ENCODE peak calls at places on chromosomes 6 and 20, in seven cellular contexts. B, W, N, S, R, I and O are unnamed samples.
A peak's percentile ranks its signal among the peaks of the same experiment; 100 is the strongest.

GRCh38 chr6:20664250-20664649 is 130.0 kb downstream of the CDKAL1 start:
- DNase-seq in B (no peak), W (no peak), N (no peak), S (no peak), R (no peak), I (no peak), O (no peak)

GRCh38 chr20:40811660-40812414 is 122.8 kb upstream of the MAFB start:
- DNase-seq in B (no peak), W (no peak), N (no peak), S (no peak), R (no peak), I (no peak), O (peak; percentile 27)

GRCh38 chr20:6976535-6976934 is 209.0 kb downstream of the BMP2 start:
- DNase-seq in B (peak; percentile 25), W (no peak), N (no peak), S (no peak), R (no peak), I (no peak), O (no peak)

GRCh38 chr6:133502451-133503259 is 261.5 kb downstream of the EYA4 start:
- DNase-seq in B (peak; percentile 49), W (no peak), N (no peak), S (no peak), R (no peak), I (peak; percentile 96), O (no peak)

GRCh38 chr6:13523826-13524622 is 36.6 kb upstream of the GFOD1 start:
- DNase-seq in B (no peak), W (no peak), N (no peak), S (no peak), R (no peak), I (no peak), O (no peak)

GRCh38 chr20:57124800-57125399 is 141.5 kb downstream of the BMP7 start:
- DNase-seq in B (peak; percentile 26), W (no peak), N (no peak), S (no peak), R (no peak), I (peak; percentile 4), O (no peak)

GRCh38 chr6:34305982-34306702 is 57.3 kb upstream of the SMIM29 start:
- DNase-seq in B (no peak), W (no peak), N (no peak), S (peak; percentile 28), R (no peak), I (peak; percentile 29), O (no peak)

GRCh38 chr20:10857362-10858070 is 183.7 kb upstream of the JAG1 start:
- DNase-seq in B (peak; percentile 12), W (peak; percentile 59), N (no peak), S (no peak), R (no peak), I (peak; percentile 83), O (no peak)

GRCh38 chr6:66751630-66752029 is 1044.6 kb upstream of the EYS start:
- DNase-seq in B (no peak), W (no peak), N (no peak), S (no peak), R (no peak), I (no peak), O (no peak)

GRCh38 chr6:148269386-148269785 is 73.3 kb upstream of the SASH1 start:
- DNase-seq in B (no peak), W (no peak), N (no peak), S (no peak), R (no peak), I (no peak), O (no peak)

GRCh38 chr6:148972481-148972880 is 225.7 kb downstream of the UST start:
- DNase-seq in B (peak; percentile 93), W (peak; percentile 85), N (no peak), S (no peak), R (peak; percentile 17), I (peak; percentile 47), O (peak; percentile 97)

GRCh38 chr20:17808357-17808756 is 108.6 kb downstream of the BANF2 start:
- DNase-seq in B (no peak), W (no peak), N (no peak), S (peak; percentile 50), R (no peak), I (peak; percentile 49), O (no peak)

GRCh38 chr20:46951405-46951804 is 56.8 kb downstream of the EYA2 start:
- DNase-seq in B (no peak), W (no peak), N (no peak), S (no peak), R (no peak), I (peak; percentile 50), O (no peak)

GRCh38 chr6:7200598-7201443 is 93.1 kb downstream of the RREB1 start:
- DNase-seq in B (no peak), W (no peak), N (peak; percentile 84), S (no peak), R (no peak), I (no peak), O (no peak)

GRCh38 chr6:118354641-118355040 is 193.5 kb upstream of the PLN start:
- DNase-seq in B (no peak), W (no peak), N (no peak), S (no peak), R (no peak), I (no peak), O (no peak)

GRCh38 chr6:170289971-170290305 is 940 bp downstream of the DLL1 start:
- DNase-seq in B (no peak), W (no peak), N (no peak), S (no peak), R (no peak), I (no peak), O (no peak)

GRCh38 chr6:132247381-132248159 is 153.7 kb downstream of the MOXD1 start:
- DNase-seq in B (no peak), W (no peak), N (no peak), S (no peak), R (no peak), I (peak; percentile 36), O (no peak)

GRCh38 chr20:25053207-25054132 is 4.5 kb downstream of the ACSS1 start:
- DNase-seq in B (no peak), W (no peak), N (peak; percentile 33), S (peak; percentile 66), R (no peak), I (peak; percentile 35), O (no peak)

GRCh38 chr6:24985313-24985712 is 49.6 kb upstream of the RIPOR2 start:
- DNase-seq in B (peak; percentile 66), W (no peak), N (no peak), S (no peak), R (no peak), I (no peak), O (peak; percentile 74)

GRCh38 chr20:37990571-37991151 is 42.6 kb downstream of the TTI1 start:
- DNase-seq in B (no peak), W (peak; percentile 75), N (peak; percentile 80), S (peak; percentile 71), R (peak; percentile 32), I (peak; percentile 73), O (no peak)

GRCh38 chr6:166165558-166166313 is 1.9 kb downstream of the TBXT start:
- DNase-seq in B (peak; percentile 61), W (no peak), N (no peak), S (no peak), R (no peak), I (no peak), O (peak; percentile 31)
- H3K4me3 ChIP-seq in B (peak overlapping the region; percentile 78), W (no peak overlapping the region), N (no peak overlapping the region), S (no peak overlapping the region), R (no peak overlapping the region), I (no peak overlapping the region), O (peak overlapping the region; percentile 80)

DNA sequence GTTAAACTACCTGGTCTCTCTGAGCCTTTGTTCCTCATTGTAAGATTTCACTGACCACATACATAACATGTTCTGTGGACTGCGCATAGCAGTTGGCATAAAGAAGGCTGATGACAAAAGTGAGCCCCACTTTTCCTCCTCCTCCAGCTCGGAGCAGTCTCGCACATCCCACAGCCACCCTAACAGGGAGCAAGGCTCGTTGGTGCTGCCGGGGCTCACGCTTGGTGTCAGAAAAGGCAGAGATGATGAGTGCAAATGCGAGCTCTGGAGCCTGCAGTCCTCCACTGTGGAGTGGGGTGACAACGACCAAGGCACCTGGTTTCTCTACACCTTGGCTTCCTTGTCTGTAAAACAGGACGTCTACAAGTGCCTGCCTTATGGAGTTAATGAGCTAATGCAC is 9.7 kb downstream of the TGM3 start:
- DNase-seq in B (no peak), W (no peak), N (no peak), S (no peak), R (no peak), I (no peak), O (no peak)
- H3K4me3 ChIP-seq in B (no peak overlapping the region), W (no peak overlapping the region), N (no peak overlapping the region), S (no peak overlapping the region), R (no peak overlapping the region), I (no peak overlapping the region), O (no peak overlapping the region)

DNA sequence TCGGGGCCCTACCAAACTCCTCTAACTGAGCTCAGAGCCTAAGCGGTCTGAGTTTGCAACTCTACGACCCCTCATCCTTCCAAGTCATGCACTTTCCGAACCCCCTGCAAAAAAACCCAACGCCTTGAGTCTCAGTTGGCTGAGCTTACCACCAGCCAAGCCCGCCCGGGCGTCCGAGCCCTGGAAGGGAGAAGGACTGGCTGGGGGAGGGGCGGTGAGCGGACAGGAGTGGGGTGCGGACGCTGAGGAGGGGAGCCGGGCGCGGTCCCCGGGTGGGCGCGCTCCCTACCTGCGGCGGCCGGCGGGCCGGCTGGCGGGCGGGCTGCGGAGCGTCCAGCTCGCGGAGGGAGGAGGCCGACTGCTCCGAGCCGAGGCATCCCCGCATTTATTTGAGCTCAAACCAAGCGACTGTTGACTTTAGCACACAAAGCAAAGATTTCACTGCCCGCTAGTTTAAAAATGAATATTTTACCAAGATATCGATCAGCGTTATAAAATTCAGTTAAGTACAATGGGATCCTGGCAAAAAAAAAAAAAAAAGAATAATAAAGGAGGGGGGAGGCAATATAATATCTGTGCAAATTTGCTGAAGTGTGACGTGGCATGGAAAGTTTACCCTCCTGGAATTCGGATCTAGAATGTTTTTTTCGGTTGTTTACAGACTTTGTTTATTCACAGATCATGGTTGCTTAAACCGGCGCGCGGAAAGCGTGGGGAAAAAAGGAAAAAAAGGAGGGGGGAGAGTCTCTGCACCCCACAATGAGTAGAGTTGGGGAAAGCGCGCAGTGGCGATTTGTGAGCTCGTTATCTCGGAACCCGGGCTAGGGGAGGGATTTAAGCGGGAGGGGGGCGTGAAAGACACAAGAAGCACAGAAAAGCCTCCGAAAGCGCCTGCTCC is 5.9 kb downstream of the FOXA2 start:
- DNase-seq in B (peak; percentile 42), W (peak; percentile 59), N (peak; percentile 85), S (no peak), R (no peak), I (no peak), O (no peak)
- H3K4me3 ChIP-seq in B (no peak overlapping the region), W (no peak overlapping the region), N (peak overlapping the region; percentile 44), S (peak overlapping the region; percentile 33), R (no peak overlapping the region), I (no peak overlapping the region), O (peak overlapping the region; percentile 44)

DNA sequence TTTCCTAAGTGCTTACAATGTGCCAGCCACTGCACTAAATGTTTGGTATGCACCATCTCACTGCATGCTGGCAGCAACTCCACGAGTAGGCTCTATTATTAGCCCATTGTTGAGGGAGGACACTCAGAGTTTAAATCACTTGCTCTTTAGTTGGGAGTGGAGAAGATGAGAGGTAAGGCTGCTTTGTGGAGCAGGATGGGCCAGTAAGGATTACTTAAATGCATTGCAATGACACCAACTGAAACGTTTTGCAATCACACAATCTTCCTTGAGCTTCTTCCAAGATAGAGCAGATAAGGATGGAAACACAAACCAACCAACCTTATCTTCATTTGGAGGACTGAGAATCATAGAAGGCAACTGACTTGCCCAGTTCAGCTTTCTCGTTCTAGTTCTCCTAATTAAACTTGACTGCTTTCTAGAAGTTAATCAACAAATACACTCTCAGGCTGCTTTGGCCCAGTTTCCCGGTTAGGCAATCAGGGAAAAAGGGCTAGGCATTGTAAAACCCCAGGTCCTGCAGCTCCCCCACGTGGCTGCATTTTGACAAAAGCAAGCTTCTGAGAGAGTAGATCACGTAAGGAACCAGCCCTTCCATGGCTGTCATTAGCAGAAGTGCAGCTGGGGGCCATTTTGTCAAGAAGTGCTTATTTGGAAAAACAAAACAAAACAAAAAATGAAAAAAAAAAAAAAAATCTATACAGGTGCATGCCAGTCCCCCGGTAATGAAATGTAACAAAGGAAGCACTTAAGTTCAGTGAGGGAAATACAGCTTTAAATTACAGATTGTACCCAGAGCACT is 130.6 kb downstream of the BCAS1 start:
- DNase-seq in B (peak; percentile 97), W (peak; percentile 91), N (peak; percentile 91), S (peak; percentile 94), R (peak; percentile 53), I (peak; percentile 94), O (peak; percentile 98)
- H3K4me3 ChIP-seq in B (no peak overlapping the region), W (no peak overlapping the region), N (no peak overlapping the region), S (peak overlapping the region; percentile 29), R (no peak overlapping the region), I (peak overlapping the region; percentile 4), O (peak overlapping the region; percentile 38)